ENCODE peak calls at places on chromosomes 6 and 20, in six cellular contexts. S is IMR-90, F is endothelial cell, H is stomach, T is heart right ventricle, U is mammary epithelial cell. V is an unnamed sample.

GRCh38 chr20:50153153-50153499 is 397 bp downstream of the PEDS1 start:
- DNase-seq in S (no peak), F (no peak), H (no peak), T (no peak), U (no peak), V (peak)

GRCh38 chr6:80454197-80454596 is 347.7 kb downstream of the BCKDHB start:
- DNase-seq in S (peak), F (no peak), H (no peak), T (no peak), U (peak), V (peak)

GRCh38 chr6:147040041-147040440 is 164.2 kb upstream of the STXBP5 start:
- DNase-seq in S (peak), F (no peak), H (no peak), T (no peak), U (no peak), V (no peak)

GRCh38 chr20:1001981-1002681 is at the start of gene RSPO4:
- DNase-seq in S (no peak), F (peak), H (no peak), T (no peak), U (no peak), V (no peak)

GRCh38 chr6:119040636-119041035 is 37.8 kb downstream of the FAM184A start:
- DNase-seq in S (no peak), F (no peak), H (no peak), T (no peak), U (no peak), V (no peak)

GRCh38 chr6:153090241-153090930 is 40.7 kb downstream of the RGS17 start:
- DNase-seq in S (peak), F (no peak), H (no peak), T (no peak), U (peak), V (peak)

GRCh38 chr6:170448745-170449144 is 104.4 kb downstream of the PSMB1 start:
- DNase-seq in S (no peak), F (no peak), H (no peak), T (no peak), U (no peak), V (no peak)

GRCh38 chr6:25334793-25335192 is 55.6 kb downstream of the CARMIL1 start:
- DNase-seq in S (no peak), F (no peak), H (no peak), T (no peak), U (no peak), V (no peak)

GRCh38 chr6:83867527-83868161 is 8.2 kb downstream of the CYB5R4 start:
- DNase-seq in S (peak), F (no peak), H (peak), T (peak), U (peak), V (peak)

GRCh38 chr20:664151-664550 is 11.2 kb upstream of the SRXN1 start:
- DNase-seq in S (no peak), F (no peak), H (no peak), T (no peak), U (no peak), V (no peak)

GRCh38 chr6:131877999-131878789 is 70.4 kb downstream of the ENPP1 start:
- DNase-seq in S (peak), F (no peak), H (no peak), T (no peak), U (no peak), V (no peak)

GRCh38 chr6:131876545-131876944 is 68.7 kb downstream of the ENPP1 start:
- DNase-seq in S (no peak), F (no peak), H (no peak), T (no peak), U (no peak), V (no peak)

DNA sequence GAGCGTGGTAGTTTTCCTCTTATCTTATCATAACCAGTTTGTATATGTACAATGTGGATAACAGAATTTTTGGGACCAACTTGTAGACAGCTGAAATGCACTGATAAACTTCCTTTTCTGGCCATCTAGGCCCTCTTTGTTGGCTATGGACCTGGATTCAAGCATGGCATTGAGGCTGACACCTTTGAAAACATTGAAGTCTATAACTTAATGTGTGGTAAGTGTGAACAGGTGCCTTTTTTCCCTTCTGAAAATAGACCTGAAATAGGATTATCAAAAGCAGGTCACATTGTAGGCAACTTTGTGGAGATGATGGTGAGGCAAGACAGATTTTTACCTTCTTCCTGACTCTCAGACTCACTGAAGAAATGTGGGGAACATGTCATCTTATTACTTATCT is 67.8 kb downstream of the ENPP1 start:
- DNase-seq in S (no peak), F (no peak), H (no peak), T (no peak), U (no peak), V (no peak)
- TF ChIP-seq CTCF in S (no peak), F (no peak), H (no peak), T (no peak), U (no peak), V (no peak)

DNA sequence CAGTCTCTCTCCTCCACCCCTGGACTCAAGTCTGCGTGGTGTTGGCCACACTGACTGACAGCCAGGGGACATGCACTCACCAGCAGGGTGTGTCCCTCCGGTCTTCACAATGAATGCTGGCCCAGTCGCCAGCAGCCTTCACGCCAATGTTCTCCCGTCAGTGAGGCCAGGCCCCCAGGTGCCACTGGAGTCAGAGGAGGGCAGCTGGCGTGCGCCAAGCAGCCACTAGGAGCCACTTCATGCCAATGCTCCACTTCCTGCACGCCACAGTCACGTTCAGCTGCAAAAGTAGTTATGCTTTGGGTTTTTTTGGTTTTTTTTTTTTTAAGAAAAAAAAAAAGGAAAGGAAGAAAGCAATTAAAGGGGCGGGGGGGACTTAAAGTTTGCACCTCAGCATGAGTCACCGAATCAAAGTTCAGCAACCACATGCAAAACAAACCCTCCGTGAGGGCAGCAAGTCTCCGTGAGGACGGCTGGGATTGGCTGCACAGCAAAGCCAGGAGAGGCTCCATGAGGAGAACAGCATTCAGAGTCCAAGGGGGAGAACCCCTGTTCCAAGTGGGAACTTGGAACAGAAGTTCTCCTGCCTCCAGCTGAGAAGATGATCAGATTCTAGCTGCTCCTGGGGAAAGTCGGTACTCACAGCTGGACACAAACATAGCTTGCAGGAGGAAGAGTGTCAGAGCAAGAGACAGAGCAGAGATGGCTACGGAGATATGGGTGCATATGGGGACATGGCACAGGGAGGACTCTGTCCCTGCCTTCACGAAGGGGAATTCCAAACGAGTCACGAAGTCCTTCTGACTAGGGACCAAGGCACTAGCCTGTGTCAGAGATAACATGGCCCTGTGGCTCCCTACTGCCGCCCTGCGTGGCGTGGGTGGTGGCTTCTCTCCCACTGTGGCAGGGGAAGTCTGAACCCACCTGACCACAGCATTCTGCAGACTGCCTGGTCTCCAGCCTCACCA is at the start of gene ZC3H12D:
- DNase-seq in S (peak), F (no peak), H (peak), T (peak), U (no peak), V (peak)
- TF ChIP-seq CTCF in S (no peak), F (no peak), H (no peak), T (peak), U (no peak), V (peak)

GRCh38 chr6:2783188-2783957 is 18.2 kb downstream of the WRNIP1 start:
- DNase-seq in S (peak), F (no peak), H (no peak), T (no peak), U (no peak), V (no peak)
- TF ChIP-seq CTCF in S (no peak), F (no peak), H (no peak), T (no peak), U (no peak), V (peak)

DNA sequence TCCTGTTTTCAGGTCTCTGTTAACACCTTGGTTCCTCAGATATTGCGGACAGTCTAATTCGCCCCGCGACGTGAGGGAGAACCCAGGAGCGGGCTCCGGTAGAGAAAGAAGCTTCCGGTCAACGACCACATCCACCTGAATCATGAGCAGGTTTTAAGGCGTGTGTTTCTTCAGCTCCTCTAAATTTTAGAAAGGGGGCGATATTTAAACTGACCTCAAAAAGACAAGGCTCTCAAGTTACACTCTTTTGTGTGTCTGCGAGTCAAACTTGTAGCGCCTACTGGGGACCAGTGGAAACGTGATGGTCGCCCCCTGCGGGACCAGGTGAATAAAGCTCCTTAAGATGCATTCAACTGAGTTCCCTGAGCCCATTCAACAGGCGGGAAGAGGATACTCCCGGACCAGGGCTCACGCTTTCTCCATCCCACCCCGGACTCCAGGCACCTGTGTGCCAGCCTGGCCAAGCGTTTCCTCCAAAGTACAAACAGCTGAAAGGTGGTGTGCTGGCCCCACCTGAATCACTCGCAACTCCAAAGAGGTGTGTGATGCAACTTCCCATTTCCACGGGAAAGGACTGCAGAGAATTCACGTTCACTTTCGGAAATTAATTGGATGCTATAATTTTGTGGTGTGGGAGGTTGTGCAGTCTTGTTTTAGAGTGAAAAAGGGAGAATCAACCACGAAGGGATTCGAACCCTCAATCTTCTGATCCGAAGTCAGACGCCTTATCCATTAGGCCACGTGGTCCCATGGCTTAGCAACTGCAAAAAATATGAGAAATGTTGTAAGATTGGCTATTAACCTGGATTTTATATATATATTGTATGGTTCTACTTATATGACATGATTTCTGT is 17.0 kb downstream of the GPX5 start:
- DNase-seq in S (peak), F (peak), H (no peak), T (no peak), U (peak), V (peak)
- TF ChIP-seq CTCF in S (peak), F (peak), H (no peak), T (no peak), U (peak), V (peak)

V was measured in PC-3.